ENCODE peak calls at places on chromosomes 5 and 9, in four cellular contexts. One of them, this sample, is unnamed.

GRCh38 chr5:178941361-178941760 is 363 bp downstream of the ZNF454 start:
- DNase-seq in H1: no peak
- DNase-seq in WTC11: no peak
- DNase-seq in K562: no peak
- DNase-seq in this sample: no peak

GRCh38 chr9:35771524-35771923 is 17.4 kb upstream of the MSMP start:
- DNase-seq in H1: no peak
- DNase-seq in WTC11: no peak
- DNase-seq in K562: peak
- DNase-seq in this sample: no peak

GRCh38 chr5:146860213-146860891 is 18.2 kb downstream of the PPP2R2B start:
- DNase-seq in H1: no peak
- DNase-seq in WTC11: no peak
- DNase-seq in K562: no peak
- DNase-seq in this sample: no peak

GRCh38 chr5:150320048-150320555 is 17.4 kb upstream of the ARSI start:
- DNase-seq in H1: no peak
- DNase-seq in WTC11: no peak
- DNase-seq in K562: no peak
- DNase-seq in this sample: no peak

GRCh38 chr5:22916393-22916792 is 63.2 kb upstream of the CDH12 start:
- DNase-seq in H1: no peak
- DNase-seq in WTC11: no peak
- DNase-seq in K562: no peak
- DNase-seq in this sample: no peak

GRCh38 chr9:99590879-99591278 is 230.8 kb upstream of the NR4A3 start:
- DNase-seq in H1: no peak
- DNase-seq in WTC11: no peak
- DNase-seq in K562: no peak
- DNase-seq in this sample: no peak

GRCh38 chr9:35001803-35002502 is 12.4 kb downstream of the DNAJB5 start:
- DNase-seq in H1: no peak
- DNase-seq in WTC11: no peak
- DNase-seq in K562: no peak
- DNase-seq in this sample: peak

GRCh38 chr5:37133939-37134338 is 115.2 kb downstream of the CPLANE1 start:
- DNase-seq in H1: no peak
- DNase-seq in WTC11: no peak
- DNase-seq in K562: no peak
- DNase-seq in this sample: no peak

GRCh38 chr9:126166866-126167265 is 159.8 kb upstream of the MVB12B start:
- DNase-seq in H1: peak
- DNase-seq in WTC11: no peak
- DNase-seq in K562: no peak
- DNase-seq in this sample: no peak

GRCh38 chr9:87109182-87109581 is 161.9 kb upstream of the GAS1 start:
- DNase-seq in H1: no peak
- DNase-seq in WTC11: no peak
- DNase-seq in K562: no peak
- DNase-seq in this sample: no peak

GRCh38 chr5:43141211-43141610 is 20.5 kb downstream of the ZNF131 start:
- DNase-seq in H1: no peak
- DNase-seq in WTC11: no peak
- DNase-seq in K562: no peak
- DNase-seq in this sample: no peak

GRCh38 chr5:124954784-124955183 is 208.3 kb upstream of the ZNF608 start:
- DNase-seq in H1: no peak
- DNase-seq in WTC11: no peak
- DNase-seq in K562: no peak
- DNase-seq in this sample: no peak

GRCh38 chr5:114097570-114097969 is 264.3 kb upstream of the KCNN2 start:
- DNase-seq in H1: no peak
- DNase-seq in WTC11: no peak
- DNase-seq in K562: no peak
- DNase-seq in this sample: no peak

GRCh38 chr9:127917603-127918002 is 762 bp upstream of the ST6GALNAC4 start:
- DNase-seq in H1: no peak
- DNase-seq in WTC11: no peak
- DNase-seq in K562: no peak
- DNase-seq in this sample: no peak

GRCh38 chr9:137404971-137405584 is 17.9 kb downstream of the EXD3 start:
- DNase-seq in H1: no peak
- DNase-seq in WTC11: no peak
- DNase-seq in K562: no peak
- DNase-seq in this sample: no peak

GRCh38 chr9:70421272-70422180 is 7.1 kb upstream of the KLF9 start:
- DNase-seq in H1: peak
- DNase-seq in WTC11: no peak
- DNase-seq in K562: no peak
- DNase-seq in this sample: no peak

GRCh38 chr5:142806769-142807377 is 36.7 kb downstream of the ARHGAP26 start:
- DNase-seq in H1: no peak
- DNase-seq in WTC11: no peak
- DNase-seq in K562: no peak
- DNase-seq in this sample: no peak

GRCh38 chr5:157449011-157449723 is 10.8 kb upstream of the NIPAL4 start:
- DNase-seq in H1: peak
- DNase-seq in WTC11: no peak
- DNase-seq in K562: no peak
- DNase-seq in this sample: peak

GRCh38 chr9:94840738-94841137 is 114.2 kb downstream of the AOPEP start:
- DNase-seq in H1: no peak
- DNase-seq in WTC11: no peak
- DNase-seq in K562: no peak
- DNase-seq in this sample: no peak

GRCh38 chr5:33891731-33892418 is at the start of gene ADAMTS12:
- DNase-seq in H1: peak
- DNase-seq in WTC11: peak
- DNase-seq in K562: peak
- DNase-seq in this sample: peak

GRCh38 chr9:117696141-117696540 is 8.1 kb upstream of the TLR4 start:
- DNase-seq in H1: no peak
- DNase-seq in WTC11: no peak
- DNase-seq in K562: no peak
- DNase-seq in this sample: no peak

GRCh38 chr5:96149546-96149945 is 187.9 kb upstream of the ELL2 start:
- DNase-seq in H1: no peak
- DNase-seq in WTC11: no peak
- DNase-seq in K562: no peak
- DNase-seq in this sample: no peak

GRCh38 chr9:87276327-87276841 is 221.3 kb upstream of the DAPK1 start:
- DNase-seq in H1: no peak
- DNase-seq in WTC11: no peak
- DNase-seq in K562: no peak
- DNase-seq in this sample: no peak

GRCh38 chr9:32581512-32582143 is 8.7 kb upstream of the NDUFB6 start:
- DNase-seq in H1: peak
- DNase-seq in WTC11: no peak
- DNase-seq in K562: no peak
- DNase-seq in this sample: peak

GRCh38 chr5:31911291-31912265 is 262.5 kb downstream of the GOLPH3 start:
- DNase-seq in H1: no peak
- DNase-seq in WTC11: no peak
- DNase-seq in K562: no peak
- DNase-seq in this sample: no peak

GRCh38 chr9:2013688-2014087 is 1.5 kb upstream of the SMARCA2 start:
- DNase-seq in H1: no peak
- DNase-seq in WTC11: no peak
- DNase-seq in K562: no peak
- DNase-seq in this sample: no peak

GRCh38 chr9:68473790-68474189 is 66.9 kb downstream of the TMEM252 start:
- DNase-seq in H1: no peak
- DNase-seq in WTC11: no peak
- DNase-seq in K562: no peak
- DNase-seq in this sample: no peak

GRCh38 chr5:168315991-168316578 is 24.6 kb downstream of the WWC1 start:
- DNase-seq in H1: no peak
- DNase-seq in WTC11: no peak
- DNase-seq in K562: no peak
- DNase-seq in this sample: no peak

GRCh38 chr9:136858844-136859757 is 7.0 kb downstream of the MAMDC4 start:
- DNase-seq in H1: peak
- DNase-seq in WTC11: no peak
- DNase-seq in K562: no peak
- DNase-seq in this sample: no peak

GRCh38 chr5:43646997-43647396 is 44.0 kb downstream of the NNT start:
- DNase-seq in H1: no peak
- DNase-seq in WTC11: no peak
- DNase-seq in K562: no peak
- DNase-seq in this sample: no peak

GRCh38 chr5:174446446-174446845 is 277.9 kb upstream of the MSX2 start:
- DNase-seq in H1: no peak
- DNase-seq in WTC11: no peak
- DNase-seq in K562: no peak
- DNase-seq in this sample: no peak

GRCh38 chr5:90560771-90561170 is 2.2 kb downstream of the ADGRV1 start:
- DNase-seq in H1: no peak
- DNase-seq in WTC11: no peak
- DNase-seq in K562: no peak
- DNase-seq in this sample: no peak

GRCh38 chr5:90557391-90557790 is 1.2 kb upstream of the ADGRV1 start:
- DNase-seq in H1: no peak
- DNase-seq in WTC11: no peak
- DNase-seq in K562: no peak
- DNase-seq in this sample: no peak

GRCh38 chr5:90555666-90556065 is 2.9 kb upstream of the ADGRV1 start:
- DNase-seq in H1: no peak
- DNase-seq in WTC11: no peak
- DNase-seq in K562: no peak
- DNase-seq in this sample: no peak

GRCh38 chr5:90557871-90558270 is 726 bp upstream of the ADGRV1 start:
- DNase-seq in H1: no peak
- DNase-seq in WTC11: no peak
- DNase-seq in K562: no peak
- DNase-seq in this sample: no peak

GRCh38 chr5:90558344-90559192 is at the start of gene ADGRV1:
- DNase-seq in H1: peak
- DNase-seq in WTC11: peak
- DNase-seq in K562: peak
- DNase-seq in this sample: peak
- TF ChIP-seq TEAD4 in H1: no peak
- TF ChIP-seq TEAD4 in WTC11: no peak
- TF ChIP-seq TEAD4 in K562: no peak
- TF ChIP-seq TEAD4 in this sample: no peak

DNA sequence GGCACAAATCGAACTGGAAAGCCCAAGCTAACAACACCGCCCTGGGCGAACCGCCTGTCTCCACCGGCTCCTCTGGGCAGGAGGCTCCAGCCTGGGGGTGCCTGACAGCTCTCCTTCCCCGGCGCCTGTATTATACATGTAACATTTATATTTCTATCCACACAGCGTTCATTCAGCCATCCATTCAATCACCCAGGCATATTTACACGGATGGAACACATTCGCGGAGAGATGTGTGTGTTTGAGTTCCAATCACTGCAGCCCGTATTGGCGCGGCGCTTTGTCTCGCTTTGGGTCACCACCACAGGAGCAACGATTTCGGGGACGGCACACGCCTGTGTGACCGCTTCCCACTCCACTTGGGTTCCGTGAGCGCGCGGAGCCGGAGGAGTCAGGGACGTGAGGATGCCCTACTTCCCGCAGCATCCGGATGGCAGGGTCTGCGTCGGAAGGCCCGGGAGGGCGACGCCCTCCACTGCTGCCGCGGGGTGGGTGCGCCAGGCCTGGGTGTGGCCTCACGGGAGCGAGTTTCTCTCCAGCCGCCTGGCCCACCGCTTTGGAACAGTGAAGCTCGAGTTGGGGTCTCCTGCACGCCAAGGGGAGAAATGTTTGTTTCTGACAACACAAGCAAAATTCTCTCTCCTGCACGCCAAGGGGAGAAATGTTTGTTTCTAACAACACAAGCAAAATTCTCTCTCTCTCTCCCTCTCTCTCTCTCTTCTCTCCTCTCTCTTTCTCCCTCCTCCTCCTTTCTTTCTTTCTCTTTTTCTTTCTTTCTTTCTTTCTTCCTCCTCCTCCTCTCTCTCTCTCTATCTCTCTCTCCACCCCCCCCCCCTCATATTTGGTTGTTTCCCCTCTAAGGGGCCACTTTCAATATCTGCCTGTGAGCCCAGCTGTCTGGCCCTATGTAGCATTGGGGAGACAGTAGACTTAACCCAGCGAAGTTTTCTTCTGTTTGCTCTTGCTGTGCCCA is 1.1 kb upstream of the SV2C start:
- DNase-seq in H1: peak
- DNase-seq in WTC11: peak
- DNase-seq in K562: no peak
- DNase-seq in this sample: peak
- TF ChIP-seq TEAD4 in H1: no peak
- TF ChIP-seq TEAD4 in WTC11: no peak
- TF ChIP-seq TEAD4 in K562: no peak
- TF ChIP-seq TEAD4 in this sample: no peak

DNA sequence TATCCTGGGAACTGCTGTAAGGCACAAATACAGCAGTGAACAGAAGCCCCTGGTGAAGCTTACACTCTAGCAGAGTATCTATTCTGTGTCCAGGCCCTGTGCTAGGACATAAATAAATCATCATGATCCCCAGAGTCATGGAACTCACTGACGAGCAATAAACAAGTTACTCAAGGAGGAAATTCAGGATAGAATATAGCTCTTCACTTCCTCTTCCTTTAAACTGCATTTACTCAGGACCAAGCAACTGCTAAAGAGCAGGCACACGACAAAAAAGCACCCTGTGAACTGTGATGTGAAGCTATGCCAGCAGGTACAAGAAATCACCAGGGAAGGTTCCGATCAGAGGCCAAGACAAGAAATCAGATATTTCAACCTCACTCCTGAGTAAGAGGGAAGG is 47.8 kb upstream of the NR5A1 start:
- DNase-seq in H1: no peak
- DNase-seq in WTC11: no peak
- DNase-seq in K562: no peak
- DNase-seq in this sample: no peak
- TF ChIP-seq TEAD4 in H1: no peak
- TF ChIP-seq TEAD4 in WTC11: no peak
- TF ChIP-seq TEAD4 in K562: no peak
- TF ChIP-seq TEAD4 in this sample: no peak

DNA sequence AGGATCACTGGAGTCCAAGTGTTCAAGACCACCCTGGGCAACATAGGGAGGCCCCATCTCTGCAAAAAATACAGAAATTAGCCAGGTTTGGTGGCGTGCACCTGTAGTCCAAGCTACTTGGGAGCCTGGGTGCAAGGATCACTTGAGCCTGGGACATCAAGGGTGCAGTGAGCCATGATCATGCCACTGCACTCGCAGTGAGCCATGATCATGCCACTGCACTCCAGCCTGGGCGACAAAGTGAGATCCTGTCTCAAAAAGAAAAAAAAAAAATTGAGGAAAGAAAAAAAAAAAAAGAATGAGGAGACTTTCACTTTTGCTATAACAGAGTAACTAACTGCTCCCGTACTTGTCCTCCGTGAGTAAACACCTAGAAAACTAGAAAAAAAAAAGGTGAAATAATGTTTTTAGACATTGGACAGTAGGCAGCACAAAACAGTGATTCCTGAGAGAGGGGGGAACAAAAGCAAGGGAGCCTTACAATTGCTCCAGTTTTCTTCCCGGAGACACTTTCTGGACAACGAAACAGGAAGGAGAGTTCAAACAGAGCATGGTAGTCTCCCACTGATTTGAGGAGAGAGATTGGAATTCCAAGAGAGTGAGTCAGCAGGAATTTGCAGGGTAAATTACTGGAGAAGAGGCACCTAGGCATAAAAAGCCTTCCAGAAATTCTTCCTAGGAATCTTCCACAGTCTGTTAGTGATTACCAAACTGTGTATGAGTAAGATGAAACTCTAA is 6.9 kb upstream of the ZBTB5 start:
- DNase-seq in H1: no peak
- DNase-seq in WTC11: no peak
- DNase-seq in K562: no peak
- DNase-seq in this sample: no peak
- TF ChIP-seq TEAD4 in H1: peak
- TF ChIP-seq TEAD4 in WTC11: no peak
- TF ChIP-seq TEAD4 in K562: peak
- TF ChIP-seq TEAD4 in this sample: peak